ENCODE peak calls at places on chromosome 15, in six cellular contexts. One of them, this sample, is unnamed.
A peak's percentile ranks its signal among the peaks of the same experiment; 100 is the strongest.

GRCh38 chr15:24675332-24676144 is at the start of gene NPAP1:
- ATAC-seq in HepG2: no peak
- ATAC-seq in K562: no peak
- ATAC-seq in HCT116: no peak
- ATAC-seq in GM12878: no peak
- ATAC-seq in Panc1: no peak
- ATAC-seq in this sample: no peak

GRCh38 chr15:65723786-65724354 is 68.2 kb downstream of the DENND4A start:
- ATAC-seq in HCT116: no peak
- ATAC-seq in Panc1: no peak
- ATAC-seq in HepG2: no peak
- ATAC-seq in GM12878: no peak
- ATAC-seq in K562: peak; percentile 64
- ATAC-seq in this sample: no peak

GRCh38 chr15:77650285-77650684 is 17.6 kb upstream of the LINGO1 start:
- ATAC-seq in HCT116: peak; percentile 68
- ATAC-seq in K562: peak; percentile 84
- ATAC-seq in HepG2: peak; percentile 61
- ATAC-seq in GM12878: peak; percentile 53
- ATAC-seq in Panc1: no peak
- ATAC-seq in this sample: no peak

GRCh38 chr15:78072080-78072892 is 5.2 kb downstream of the TBC1D2B start:
- ATAC-seq in K562: no peak
- ATAC-seq in HCT116: no peak
- ATAC-seq in GM12878: no peak
- ATAC-seq in HepG2: peak; percentile 8
- ATAC-seq in Panc1: no peak
- ATAC-seq in this sample: peak; percentile 44

GRCh38 chr15:39238443-39238842 is 342.4 kb upstream of the THBS1 start:
- ATAC-seq in K562: no peak
- ATAC-seq in HepG2: no peak
- ATAC-seq in Panc1: no peak
- ATAC-seq in HCT116: no peak
- ATAC-seq in GM12878: no peak
- ATAC-seq in this sample: no peak

GRCh38 chr15:90097475-90097874 is 4.8 kb downstream of the IDH2 start:
- ATAC-seq in GM12878: peak; percentile 61
- ATAC-seq in HepG2: no peak
- ATAC-seq in HCT116: no peak
- ATAC-seq in Panc1: no peak
- ATAC-seq in K562: no peak
- ATAC-seq in this sample: no peak

GRCh38 chr15:80920271-80920699 is 69.3 kb downstream of the MESD start:
- ATAC-seq in GM12878: peak; percentile 87
- ATAC-seq in HCT116: no peak
- ATAC-seq in K562: no peak
- ATAC-seq in HepG2: no peak
- ATAC-seq in Panc1: no peak
- ATAC-seq in this sample: no peak

GRCh38 chr15:85597155-85597815 is 197.4 kb downstream of the KLHL25 start:
- ATAC-seq in Panc1: no peak
- ATAC-seq in GM12878: peak; percentile 51
- ATAC-seq in HCT116: no peak
- ATAC-seq in HepG2: no peak
- ATAC-seq in K562: no peak
- ATAC-seq in this sample: no peak

GRCh38 chr15:28892789-28893610 is 7.2 kb downstream of the APBA2 start:
- ATAC-seq in HepG2: no peak
- ATAC-seq in HCT116: no peak
- ATAC-seq in Panc1: no peak
- ATAC-seq in K562: no peak
- ATAC-seq in GM12878: no peak
- ATAC-seq in this sample: no peak

GRCh38 chr15:100671858-100672543 is 69.6 kb downstream of the ASB7 start:
- ATAC-seq in HCT116: peak; percentile 98
- ATAC-seq in K562: peak; percentile 98
- ATAC-seq in HepG2: peak; percentile 93
- ATAC-seq in Panc1: peak; percentile 97
- ATAC-seq in GM12878: peak; percentile 82
- ATAC-seq in this sample: peak; percentile 58

GRCh38 chr15:59174846-59175831 is 31.5 kb upstream of the LDHAL6B start:
- ATAC-seq in K562: peak; percentile 98
- ATAC-seq in HepG2: peak; percentile 95
- ATAC-seq in Panc1: peak; percentile 92
- ATAC-seq in GM12878: peak; percentile 78
- ATAC-seq in HCT116: peak; percentile 96
- ATAC-seq in this sample: peak; percentile 61

GRCh38 chr15:76994971-76995945 is at the start of gene PSTPIP1:
- ATAC-seq in HepG2: peak; percentile 40
- ATAC-seq in GM12878: peak; percentile 64
- ATAC-seq in K562: no peak
- ATAC-seq in HCT116: no peak
- ATAC-seq in Panc1: peak; percentile 20
- ATAC-seq in this sample: peak; percentile 79

GRCh38 chr15:72740202-72740601 is 43.4 kb downstream of the ADPGK start:
- ATAC-seq in HCT116: no peak
- ATAC-seq in Panc1: no peak
- ATAC-seq in GM12878: peak; percentile 95
- ATAC-seq in K562: no peak
- ATAC-seq in HepG2: no peak
- ATAC-seq in this sample: no peak

GRCh38 chr15:83053151-83053550 is 13.9 kb downstream of the BTBD1 start:
- ATAC-seq in K562: no peak
- ATAC-seq in GM12878: peak; percentile 24
- ATAC-seq in HCT116: no peak
- ATAC-seq in Panc1: no peak
- ATAC-seq in HepG2: no peak
- ATAC-seq in this sample: peak; percentile 58

GRCh38 chr15:40048155-40048792 is 9.3 kb upstream of the SRP14 start:
- ATAC-seq in GM12878: peak; percentile 9
- ATAC-seq in HepG2: no peak
- ATAC-seq in Panc1: no peak
- ATAC-seq in K562: no peak
- ATAC-seq in HCT116: no peak
- ATAC-seq in this sample: no peak

GRCh38 chr15:89851665-89852341 is 37.2 kb upstream of the ANPEP start:
- ATAC-seq in HCT116: no peak
- ATAC-seq in HepG2: no peak
- ATAC-seq in Panc1: no peak
- ATAC-seq in K562: no peak
- ATAC-seq in GM12878: peak; percentile 91
- ATAC-seq in this sample: no peak

GRCh38 chr15:86644319-86644718 is 564.6 kb downstream of the AGBL1 start:
- ATAC-seq in K562: no peak
- ATAC-seq in GM12878: no peak
- ATAC-seq in HCT116: no peak
- ATAC-seq in Panc1: no peak
- ATAC-seq in HepG2: no peak
- ATAC-seq in this sample: no peak

GRCh38 chr15:28977377-28978010 is 91.7 kb downstream of the APBA2 start:
- ATAC-seq in K562: no peak
- ATAC-seq in HepG2: no peak
- ATAC-seq in HCT116: peak; percentile 95
- ATAC-seq in Panc1: peak; percentile 90
- ATAC-seq in GM12878: no peak
- ATAC-seq in this sample: peak; percentile 61

GRCh38 chr15:82750831-82751181 is 41.1 kb upstream of the AP3B2 start:
- ATAC-seq in Panc1: peak; percentile 21
- ATAC-seq in HepG2: peak; percentile 30
- ATAC-seq in K562: peak; percentile 22
- ATAC-seq in GM12878: peak; percentile 59
- ATAC-seq in HCT116: peak; percentile 12
- ATAC-seq in this sample: no peak

GRCh38 chr15:59379524-59379923 is 6.9 kb upstream of the MYO1E start:
- ATAC-seq in HepG2: peak; percentile 64
- ATAC-seq in GM12878: no peak
- ATAC-seq in K562: no peak
- ATAC-seq in Panc1: no peak
- ATAC-seq in HCT116: no peak
- ATAC-seq in this sample: no peak

GRCh38 chr15:34987623-34987981 is 485 bp downstream of the ZNF770 start:
- ATAC-seq in K562: peak; percentile 53
- ATAC-seq in HCT116: no peak
- ATAC-seq in Panc1: no peak
- ATAC-seq in HepG2: peak; percentile 61
- ATAC-seq in GM12878: peak; percentile 6
- ATAC-seq in this sample: no peak

GRCh38 chr15:96181217-96181616 is 149.3 kb upstream of the NR2F2 start:
- ATAC-seq in Panc1: no peak
- ATAC-seq in K562: no peak
- ATAC-seq in HepG2: no peak
- ATAC-seq in GM12878: no peak
- ATAC-seq in HCT116: no peak
- ATAC-seq in this sample: no peak

GRCh38 chr15:57859130-57859685 is 152.7 kb downstream of the POLR2M start:
- ATAC-seq in HepG2: no peak
- ATAC-seq in K562: no peak
- ATAC-seq in GM12878: no peak
- ATAC-seq in Panc1: no peak
- ATAC-seq in HCT116: no peak
- ATAC-seq in this sample: no peak

GRCh38 chr15:57861805-57862586 is 155.5 kb downstream of the POLR2M start:
- ATAC-seq in HCT116: no peak
- ATAC-seq in GM12878: no peak
- ATAC-seq in K562: no peak
- ATAC-seq in HepG2: no peak
- ATAC-seq in Panc1: no peak
- ATAC-seq in this sample: no peak

GRCh38 chr15:57857871-57858270 is 151.4 kb downstream of the POLR2M start:
- ATAC-seq in GM12878: no peak
- ATAC-seq in K562: no peak
- ATAC-seq in Panc1: no peak
- ATAC-seq in HepG2: no peak
- ATAC-seq in HCT116: no peak
- ATAC-seq in this sample: no peak

GRCh38 chr15:57862761-57863160 is 156.2 kb downstream of the POLR2M start:
- ATAC-seq in Panc1: no peak
- ATAC-seq in K562: no peak
- ATAC-seq in GM12878: no peak
- ATAC-seq in HCT116: no peak
- ATAC-seq in HepG2: no peak
- ATAC-seq in this sample: no peak

GRCh38 chr15:57861039-57861638 is 154.6 kb downstream of the POLR2M start:
- ATAC-seq in K562: peak; percentile 76
- ATAC-seq in HCT116: peak; percentile 82
- ATAC-seq in GM12878: peak; percentile 69
- ATAC-seq in HepG2: no peak
- ATAC-seq in Panc1: peak; percentile 60
- ATAC-seq in this sample: no peak
- TF ChIP-seq POLR2AphosphoS5 in K562: no peak
- TF ChIP-seq POLR2AphosphoS5 in HCT116: no peak
- TF ChIP-seq POLR2AphosphoS5 in GM12878: no peak
- TF ChIP-seq POLR2AphosphoS5 in HepG2: no peak
- TF ChIP-seq POLR2AphosphoS5 in Panc1: no peak
- TF ChIP-seq POLR2AphosphoS5 in this sample: no peak

GRCh38 chr15:41574158-41574557 is 15.1 kb downstream of the TYRO3 start:
- ATAC-seq in HCT116: no peak
- ATAC-seq in K562: no peak
- ATAC-seq in HepG2: no peak
- ATAC-seq in GM12878: no peak
- ATAC-seq in Panc1: no peak
- ATAC-seq in this sample: no peak

GRCh38 chr15:41571948-41572347 is 12.9 kb downstream of the TYRO3 start:
- ATAC-seq in Panc1: no peak
- ATAC-seq in K562: no peak
- ATAC-seq in HepG2: no peak
- ATAC-seq in GM12878: no peak
- ATAC-seq in HCT116: no peak
- ATAC-seq in this sample: no peak

GRCh38 chr15:41575282-41575681 is 16.3 kb downstream of the TYRO3 start:
- ATAC-seq in GM12878: no peak
- ATAC-seq in HCT116: no peak
- ATAC-seq in Panc1: no peak
- ATAC-seq in K562: no peak
- ATAC-seq in HepG2: no peak
- ATAC-seq in this sample: no peak

GRCh38 chr15:41572866-41573265 is 13.9 kb downstream of the TYRO3 start:
- ATAC-seq in HepG2: no peak
- ATAC-seq in HCT116: no peak
- ATAC-seq in K562: no peak
- ATAC-seq in Panc1: no peak
- ATAC-seq in GM12878: no peak
- ATAC-seq in this sample: no peak

GRCh38 chr15:41573396-41573795 is 14.4 kb downstream of the TYRO3 start:
- ATAC-seq in Panc1: no peak
- ATAC-seq in GM12878: no peak
- ATAC-seq in HCT116: no peak
- ATAC-seq in K562: no peak
- ATAC-seq in HepG2: no peak
- ATAC-seq in this sample: no peak
- H3K27ac ChIP-seq in Panc1: no peak overlapping the region
- H3K27ac ChIP-seq in GM12878: no peak overlapping the region
- H3K27ac ChIP-seq in HCT116: no peak overlapping the region
- H3K27ac ChIP-seq in K562: no peak overlapping the region
- H3K27ac ChIP-seq in HepG2: no peak overlapping the region
- H3K27ac ChIP-seq in this sample: no peak overlapping the region

DNA sequence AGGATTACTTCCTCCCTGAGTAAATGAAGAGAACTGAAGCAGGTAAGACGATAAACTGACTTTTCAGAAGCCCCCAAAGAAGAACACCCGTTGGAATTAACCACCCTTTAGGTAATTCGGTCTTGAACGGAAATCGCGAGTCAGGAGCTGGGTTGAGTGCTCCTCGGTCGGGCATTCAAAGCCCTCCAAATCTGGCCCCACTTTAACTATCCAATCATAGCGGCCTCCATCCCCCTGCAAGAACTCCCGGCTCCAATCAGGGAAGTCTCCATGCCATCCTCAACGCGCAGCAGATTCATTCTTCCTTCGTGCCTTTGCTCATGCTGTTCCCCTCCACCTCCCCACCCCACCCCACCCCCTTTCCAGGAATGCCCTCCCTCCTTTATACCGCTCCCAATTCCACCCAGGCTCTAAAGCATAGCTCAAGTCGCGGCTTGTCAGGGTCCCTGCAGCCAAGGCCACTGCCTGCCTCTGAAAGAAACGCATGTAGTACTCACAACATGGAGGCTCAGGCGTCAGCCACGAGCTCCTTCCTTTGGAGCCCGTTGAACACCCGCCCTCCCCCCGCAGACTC is 645 bp upstream of the RFX7 start:
- ATAC-seq in K562: peak; percentile 9
- ATAC-seq in HepG2: peak; percentile 78
- ATAC-seq in Panc1: peak; percentile 75
- ATAC-seq in GM12878: peak; percentile 18
- ATAC-seq in HCT116: peak; percentile 18
- ATAC-seq in this sample: peak; percentile 13
- TF ChIP-seq POLR2AphosphoS5 in K562: no peak
- TF ChIP-seq POLR2AphosphoS5 in HepG2: peak; percentile 55
- TF ChIP-seq POLR2AphosphoS5 in Panc1: peak; percentile 61
- TF ChIP-seq POLR2AphosphoS5 in GM12878: no peak
- TF ChIP-seq POLR2AphosphoS5 in HCT116: no peak
- TF ChIP-seq POLR2AphosphoS5 in this sample: no peak

GRCh38 chr15:66767370-66767769 is 65.3 kb downstream of the SMAD6 start:
- ATAC-seq in K562: no peak
- ATAC-seq in Panc1: no peak
- ATAC-seq in HepG2: no peak
- ATAC-seq in GM12878: no peak
- ATAC-seq in HCT116: no peak
- ATAC-seq in this sample: no peak
- H3K27ac ChIP-seq in K562: no peak overlapping the region
- H3K27ac ChIP-seq in Panc1: peak overlapping the region; percentile 90
- H3K27ac ChIP-seq in HepG2: no peak overlapping the region
- H3K27ac ChIP-seq in GM12878: no peak overlapping the region
- H3K27ac ChIP-seq in HCT116: no peak overlapping the region
- H3K27ac ChIP-seq in this sample: no peak overlapping the region

This sample was measured in gastroesophageal sphincter.